ENCODE peak calls at places on chromosomes 7 and 10, in five cellular contexts. E is H7; B is spleen; Z is heart right ventricle; P is naive thymus-derived CD4-positive, alpha-beta T cell. T is an unnamed sample.

GRCh38 chr10:122054046-122055025 is 65.4 kb downstream of the TACC2 start:
- DNase-seq in E (peak; percentile 77), B (peak; percentile 15), Z (peak; percentile 64), P (no peak), T (peak; percentile 56)

GRCh38 chr10:72044417-72045041 is 43.8 kb downstream of the SPOCK2 start:
- DNase-seq in E (peak; percentile 61), B (no peak), Z (peak; percentile 41), P (no peak), T (no peak)

GRCh38 chr7:87354749-87355148 is 9.3 kb downstream of the CROT start:
- DNase-seq in E (no peak), B (no peak), Z (no peak), P (no peak), T (peak; percentile 73)

GRCh38 chr10:131679926-131680325 is 220.9 kb upstream of the PPP2R2D start:
- DNase-seq in E (no peak), B (no peak), Z (no peak), P (no peak), T (no peak)

GRCh38 chr7:94414481-94414880 is 19.8 kb downstream of the COL1A2 start:
- DNase-seq in E (no peak), B (no peak), Z (no peak), P (no peak), T (no peak)

GRCh38 chr10:48504141-48504885 is 100.6 kb downstream of the ARHGAP22 start:
- DNase-seq in E (peak; percentile 25), B (peak; percentile 51), Z (no peak), P (no peak), T (no peak)

GRCh38 chr10:32979041-32979440 is 21.0 kb upstream of the ITGB1 start:
- DNase-seq in E (no peak), B (no peak), Z (no peak), P (no peak), T (no peak)

GRCh38 chr10:50416181-50416824 is 165.0 kb upstream of the ASAH2 start:
- DNase-seq in E (no peak), B (no peak), Z (no peak), P (no peak), T (no peak)

GRCh38 chr7:136677456-136678365 is 190.7 kb upstream of the CHRM2 start:
- DNase-seq in E (no peak), B (no peak), Z (no peak), P (no peak), T (peak; percentile 55)

GRCh38 chr10:78038791-78039547 is 5.3 kb downstream of the RPS24 start:
- DNase-seq in E (no peak), B (no peak), Z (no peak), P (no peak), T (no peak)

GRCh38 chr7:151628846-151629604 is 109.3 kb upstream of the RHEB start:
- DNase-seq in E (peak; percentile 55), B (no peak), Z (no peak), P (no peak), T (no peak)

GRCh38 chr7:158868754-158869410 is 12.5 kb downstream of the DYNC2I1 start:
- DNase-seq in E (no peak), B (no peak), Z (no peak), P (no peak), T (peak; percentile 77)

GRCh38 chr7:137590686-137591255 is 247.2 kb upstream of the PTN start:
- DNase-seq in E (no peak), B (peak; percentile 57), Z (no peak), P (no peak), T (no peak)

GRCh38 chr7:63789378-63790176 is 209.1 kb upstream of the ZNF722 start:
- DNase-seq in E (peak; percentile 7), B (no peak), Z (no peak), P (no peak), T (no peak)

GRCh38 chr10:22386396-22386928 is 41.2 kb downstream of the SPAG6 start:
- DNase-seq in E (no peak), B (no peak), Z (no peak), P (no peak), T (no peak)

GRCh38 chr10:88347597-88348304 is 235.4 kb downstream of the RNLS start:
- DNase-seq in E (peak; percentile 19), B (no peak), Z (no peak), P (no peak), T (no peak)

GRCh38 chr10:12984165-12984747 is 17.3 kb downstream of the CCDC3 start:
- DNase-seq in E (no peak), B (no peak), Z (no peak), P (no peak), T (peak; percentile 85)
- H3K36me3 ChIP-seq in E (no peaks in the 10 kb centered on the region), B (no peaks in the 10 kb centered on the region), Z (no peaks in the 10 kb centered on the region), P (no peaks in the 10 kb centered on the region), T (no peaks in the 10 kb centered on the region)

GRCh38 chr10:128098631-128099030 is 27.6 kb downstream of the MKI67 start:
- DNase-seq in E (no peak), B (no peak), Z (no peak), P (no peak), T (no peak)
- H3K36me3 ChIP-seq in E (peaks cover 40% of the 10 kb centered on the region), B (no peaks in the 10 kb centered on the region), Z (no peaks in the 10 kb centered on the region), P (no peaks in the 10 kb centered on the region), T (peaks cover 42% of the 10 kb centered on the region)

DNA sequence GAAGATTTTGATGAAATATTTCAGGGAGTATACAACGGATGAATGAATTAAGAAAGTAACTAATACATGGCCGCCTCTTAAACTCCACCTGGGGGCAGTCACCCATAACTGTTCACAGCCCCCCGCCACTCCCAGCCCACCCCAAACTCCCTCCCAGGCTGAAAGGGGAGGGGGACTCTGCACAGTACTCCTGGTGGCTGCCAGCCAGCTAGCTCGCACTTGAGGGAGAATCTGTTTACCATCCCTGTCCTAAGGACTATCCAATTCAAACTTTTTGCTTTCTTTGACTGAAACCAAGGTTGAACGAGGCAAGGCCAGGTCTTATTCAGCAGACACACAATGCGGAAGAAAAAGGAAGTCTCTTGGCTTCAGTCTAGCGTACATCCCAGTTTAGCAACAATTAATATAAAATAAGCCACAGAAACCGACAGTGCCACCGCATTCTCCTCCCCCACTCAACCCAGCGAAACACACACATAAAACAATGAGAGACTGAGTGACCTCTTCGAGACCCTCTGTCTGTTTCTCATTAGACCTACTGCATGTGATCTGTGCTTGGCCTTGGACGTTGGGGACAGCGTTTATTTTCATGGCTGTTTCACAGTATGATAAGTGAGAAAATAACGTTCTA is 219.5 kb downstream of the GLI3 start:
- DNase-seq in E (peak; percentile 36), B (no peak), Z (no peak), P (no peak), T (peak; percentile 44)
- H3K36me3 ChIP-seq in E (no peaks in the 10 kb centered on the region), B (no peaks in the 10 kb centered on the region), Z (no peaks in the 10 kb centered on the region), P (no peaks in the 10 kb centered on the region), T (no peaks in the 10 kb centered on the region)

DNA sequence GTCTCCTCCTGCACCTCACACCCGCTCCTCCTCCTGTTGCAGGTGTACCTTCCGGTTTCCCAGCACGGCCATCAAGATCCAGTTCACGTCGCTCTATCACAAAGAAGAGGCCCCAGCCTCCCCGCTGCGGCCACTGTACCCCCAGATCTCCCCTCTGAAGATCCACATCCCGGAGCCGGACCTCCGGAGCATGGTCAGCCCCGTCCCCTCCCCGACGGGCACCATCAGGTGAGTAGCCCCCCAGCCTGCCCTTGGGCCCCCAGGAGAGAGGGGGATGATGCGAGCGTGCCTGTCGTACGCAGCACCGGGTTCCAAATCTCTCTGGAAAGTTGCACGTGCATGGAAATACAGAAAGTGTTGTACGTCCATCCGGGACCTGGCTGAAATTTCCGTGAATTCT is 34.6 kb upstream of the AP5Z1 start:
- DNase-seq in E (no peak), B (no peak), Z (no peak), P (no peak), T (no peak)
- H3K36me3 ChIP-seq in E (no peaks in the 10 kb centered on the region), B (peaks cover 18% of the 10 kb centered on the region), Z (peaks cover 3% of the 10 kb centered on the region), P (no peaks in the 10 kb centered on the region), T (no peaks in the 10 kb centered on the region)

DNA sequence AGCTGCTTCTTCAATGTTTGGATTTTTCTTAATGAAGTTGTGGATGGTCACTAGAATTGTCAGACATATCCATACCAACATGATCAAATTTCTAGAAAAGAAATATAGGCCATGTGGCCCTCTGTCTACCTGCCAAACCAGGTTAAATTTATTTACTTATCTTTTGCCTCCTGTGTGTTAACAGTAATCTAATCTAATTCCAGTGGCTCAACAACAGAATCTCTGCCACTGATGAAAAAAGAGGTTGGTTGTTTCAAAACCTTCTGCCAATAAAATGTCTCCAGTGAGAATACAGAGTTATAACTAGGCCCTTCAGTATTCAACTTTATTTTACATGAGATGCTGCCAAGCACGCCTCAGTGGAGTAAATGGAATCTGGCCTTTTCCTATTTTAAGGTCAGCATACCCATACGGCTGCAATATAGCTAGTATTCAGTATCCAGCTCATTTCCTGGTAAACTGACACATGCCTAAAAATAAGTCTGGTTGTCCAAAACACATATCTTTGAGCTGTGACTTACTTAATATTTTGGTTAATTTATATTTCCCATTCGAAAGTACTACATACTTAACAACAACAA is 16.3 kb downstream of the AP3M1 start:
- DNase-seq in E (no peak), B (no peak), Z (no peak), P (no peak), T (no peak)
- H3K36me3 ChIP-seq in E (peaks cover 7% of the 10 kb centered on the region), B (peaks cover 84% of the 10 kb centered on the region), Z (peaks cover 12% of the 10 kb centered on the region), P (peaks cover 33% of the 10 kb centered on the region), T (peaks cover 56% of the 10 kb centered on the region)

GRCh38 chr10:76738991-76739390 is 898.6 kb downstream of the KCNMA1 start:
- DNase-seq in E (no peak), B (no peak), Z (no peak), P (no peak), T (no peak)

GRCh38 chr10:76732306-76732705 is 905.3 kb downstream of the KCNMA1 start:
- DNase-seq in E (no peak), B (no peak), Z (no peak), P (no peak), T (no peak)

GRCh38 chr10:76736392-76736791 is 901.2 kb downstream of the KCNMA1 start:
- DNase-seq in E (no peak), B (no peak), Z (no peak), P (no peak), T (no peak)

GRCh38 chr10:76733441-76733840 is 904.2 kb downstream of the KCNMA1 start:
- DNase-seq in E (no peak), B (no peak), Z (no peak), P (no peak), T (no peak)

DNA sequence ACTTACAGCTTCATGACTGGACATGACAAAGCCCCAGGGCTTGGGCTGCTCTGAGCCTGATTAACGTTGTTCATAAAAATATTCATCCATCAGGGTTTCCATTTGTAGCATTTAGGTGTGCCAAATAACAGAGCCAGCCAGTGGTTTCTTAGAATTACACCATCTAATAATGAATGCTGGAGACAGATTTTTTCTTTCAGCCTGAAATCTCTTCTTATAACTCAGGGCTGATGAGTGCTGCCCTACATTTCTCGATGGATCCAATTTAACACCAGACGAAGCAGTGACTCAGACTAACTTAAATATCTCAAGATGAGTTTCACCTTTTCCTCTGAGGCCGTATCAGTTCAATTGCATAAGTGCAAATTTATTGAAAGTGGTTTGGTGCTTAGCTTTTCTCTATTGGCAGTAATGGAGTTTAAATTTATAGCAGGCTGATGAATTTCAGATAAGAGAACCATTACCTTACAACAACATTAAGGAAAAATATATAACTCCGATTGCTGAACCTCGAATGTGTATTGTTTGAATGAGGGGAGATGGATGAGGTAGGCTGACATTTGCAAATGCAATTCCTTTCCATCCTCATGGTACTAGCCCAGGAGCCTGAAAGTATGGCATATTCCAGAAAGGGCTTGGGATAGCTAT is 900.6 kb downstream of the KCNMA1 start:
- DNase-seq in E (no peak), B (no peak), Z (no peak), P (no peak), T (no peak)
- H3K36me3 ChIP-seq in E (no peaks in the 10 kb centered on the region), B (no peaks in the 10 kb centered on the region), Z (no peaks in the 10 kb centered on the region), P (no peaks in the 10 kb centered on the region), T (no peaks in the 10 kb centered on the region)